ENCODE peak calls at places on chromosome 14, in ten cellular contexts. J is activated T-cell treated with anti-CD3 and anti-CD28 coated beads, Interleukin-2, amount 50 U/mL, for 72 hours; W is naive B cell; Y is activated T-helper 9 cell treated with anti-CD3 and anti-CD28 coated beads, Interleukin-2, amount 50 U/mL, for 16 hours; A is heart left ventricle; U is GM20000; Q is aorta; K is stimulated activated CD4-positive, alpha-beta T cell treated with anti-CD3 and anti-CD28 coated beads, Interleukin-4, amount 100 ng/mL, for 48 hours; Z is LoVo; B is T-helper 17 cell. X is an unnamed sample.
A peak's percentile ranks its signal among the peaks of the same experiment; 100 is the strongest.

GRCh38 chr14:52871606-52872005 is 79.2 kb downstream of the FERMT2 start:
- DNase-seq in J (no peak), A (no peak), Z (no peak), W (no peak), K (no peak), Y (no peak), U (no peak), B (no peak), Q (no peak), X (no peak)

GRCh38 chr14:53865716-53866115 is 90.9 kb downstream of the BMP4 start:
- DNase-seq in W (no peak), A (no peak), U (no peak), B (no peak), Y (no peak), Z (no peak), K (no peak), J (no peak), Q (no peak), X (no peak)

GRCh38 chr14:45057881-45058364 is 26.0 kb upstream of the PRPF39 start:
- DNase-seq in W (no peak), J (no peak), B (no peak), Z (no peak), K (no peak), Q (no peak), U (no peak), A (no peak), Y (no peak), X (no peak)

GRCh38 chr14:32252030-32252670 is 49.1 kb upstream of the RNU6-8 start:
- DNase-seq in K (peak; percentile 30), Q (no peak), W (peak; percentile 61), A (peak; percentile 56), U (peak; percentile 61), B (peak; percentile 14), Y (peak; percentile 6), J (peak; percentile 43), Z (peak; percentile 74), X (peak; percentile 56)

GRCh38 chr14:96376093-96376492 is 12.8 kb downstream of the GSKIP start:
- DNase-seq in Q (no peak), Y (no peak), K (no peak), Z (peak; percentile 35), W (no peak), B (no peak), A (no peak), U (no peak), J (no peak), X (no peak)

GRCh38 chr14:37595809-37596595 is 573 bp downstream of the TTC6 start:
- DNase-seq in W (peak; percentile 17), A (no peak), Y (peak; percentile 33), K (peak; percentile 72), J (peak; percentile 86), Z (peak; percentile 91), Q (no peak), U (peak; percentile 61), B (no peak), X (peak; percentile 58)

GRCh38 chr14:52950410-52950897 is 396 bp downstream of the FERMT2 start:
- DNase-seq in J (peak; percentile 48), B (peak; percentile 20), W (peak; percentile 6), Z (peak; percentile 31), U (peak; percentile 62), Q (peak; percentile 65), Y (no peak), K (peak; percentile 7), A (peak; percentile 55), X (no peak)

GRCh38 chr14:70671652-70672327 is 30.1 kb downstream of the TTC9 start:
- DNase-seq in A (no peak), W (no peak), Y (no peak), Z (no peak), K (no peak), Q (no peak), J (no peak), B (no peak), U (no peak), X (no peak)

GRCh38 chr14:94046696-94047250 is 20.6 kb downstream of the OTUB2 start:
- DNase-seq in W (no peak), K (no peak), J (no peak), U (no peak), Q (peak; percentile 27), A (no peak), B (no peak), Z (no peak), Y (no peak), X (no peak)

GRCh38 chr14:63654346-63654745 is 12.7 kb upstream of the WDR89 start:
- DNase-seq in Y (no peak), A (no peak), B (no peak), J (no peak), K (no peak), Q (no peak), W (no peak), U (no peak), Z (no peak), X (no peak)

GRCh38 chr14:57833304-57833703 is 32.6 kb downstream of the SLC35F4 start:
- DNase-seq in B (no peak), U (no peak), Q (peak; percentile 59), Y (no peak), Z (peak; percentile 69), J (no peak), A (no peak), K (no peak), W (no peak), X (no peak)

GRCh38 chr14:105155071-105155651 is 13.4 kb downstream of the JAG2 start:
- DNase-seq in A (no peak), K (no peak), Y (no peak), J (no peak), B (no peak), Z (no peak), W (no peak), Q (peak; percentile 40), U (no peak), X (no peak)

GRCh38 chr14:56886471-56887062 is 76.3 kb upstream of the OTX2 start:
- DNase-seq in Z (no peak), A (no peak), J (no peak), Q (no peak), B (no peak), Y (no peak), U (no peak), W (no peak), K (no peak), X (no peak)

GRCh38 chr14:38108681-38109080 is 99.0 kb upstream of the SSTR1 start:
- DNase-seq in Y (no peak), W (no peak), Q (no peak), Z (no peak), B (no peak), U (no peak), J (no peak), K (no peak), A (no peak), X (no peak)